ENCODE peak calls at places on chromosomes 16 and 17, in seven cellular contexts. One of them, this sample, is unnamed. For H3K27me3, the result is how much of the 10 kb centered on the place peaks cover.

GRCh38 chr17:34356194-34356593 is at the start of gene CCL13:
- DNase-seq in IMR-90: no peak
- DNase-seq in mesendoderm: no peak
- DNase-seq in H9: no peak
- DNase-seq in mesenchymal stem cell: no peak
- DNase-seq in H1: no peak
- DNase-seq in trophoblast cell: no peak
- DNase-seq in this sample: no peak

GRCh38 chr17:31754239-31754945 is 104.7 kb downstream of the COPRS start:
- DNase-seq in IMR-90: peak
- DNase-seq in mesendoderm: peak
- DNase-seq in H9: no peak
- DNase-seq in mesenchymal stem cell: peak
- DNase-seq in H1: no peak
- DNase-seq in trophoblast cell: peak
- DNase-seq in this sample: no peak

GRCh38 chr17:41649923-41650519 is 25.6 kb upstream of the KRT17 start:
- DNase-seq in IMR-90: no peak
- DNase-seq in mesendoderm: no peak
- DNase-seq in H9: no peak
- DNase-seq in mesenchymal stem cell: no peak
- DNase-seq in H1: no peak
- DNase-seq in trophoblast cell: no peak
- DNase-seq in this sample: no peak

GRCh38 chr17:36612323-36612722 is 10.9 kb downstream of the MRM1 start:
- DNase-seq in IMR-90: no peak
- DNase-seq in mesendoderm: no peak
- DNase-seq in H9: no peak
- DNase-seq in mesenchymal stem cell: no peak
- DNase-seq in H1: no peak
- DNase-seq in trophoblast cell: no peak
- DNase-seq in this sample: no peak

GRCh38 chr17:5282639-5283217 is 644 bp downstream of the RABEP1 start:
- DNase-seq in IMR-90: no peak
- DNase-seq in mesendoderm: peak
- DNase-seq in H9: no peak
- DNase-seq in mesenchymal stem cell: peak
- DNase-seq in H1: no peak
- DNase-seq in trophoblast cell: peak
- DNase-seq in this sample: no peak

GRCh38 chr16:89190150-89190958 is 10.0 kb downstream of the SLC22A31 start:
- DNase-seq in IMR-90: no peak
- DNase-seq in mesendoderm: no peak
- DNase-seq in H9: peak
- DNase-seq in mesenchymal stem cell: no peak
- DNase-seq in H1: no peak
- DNase-seq in trophoblast cell: no peak
- DNase-seq in this sample: no peak

GRCh38 chr17:36498560-36499300 is 12.2 kb downstream of the ZNHIT3 start:
- DNase-seq in IMR-90: no peak
- DNase-seq in mesendoderm: no peak
- DNase-seq in H9: no peak
- DNase-seq in mesenchymal stem cell: no peak
- DNase-seq in H1: no peak
- DNase-seq in trophoblast cell: no peak
- DNase-seq in this sample: no peak

GRCh38 chr16:12927591-12927990 is 26.2 kb downstream of the SHISA9 start:
- DNase-seq in IMR-90: no peak
- DNase-seq in mesendoderm: no peak
- DNase-seq in H9: no peak
- DNase-seq in mesenchymal stem cell: no peak
- DNase-seq in H1: no peak
- DNase-seq in trophoblast cell: no peak
- DNase-seq in this sample: no peak

DNA sequence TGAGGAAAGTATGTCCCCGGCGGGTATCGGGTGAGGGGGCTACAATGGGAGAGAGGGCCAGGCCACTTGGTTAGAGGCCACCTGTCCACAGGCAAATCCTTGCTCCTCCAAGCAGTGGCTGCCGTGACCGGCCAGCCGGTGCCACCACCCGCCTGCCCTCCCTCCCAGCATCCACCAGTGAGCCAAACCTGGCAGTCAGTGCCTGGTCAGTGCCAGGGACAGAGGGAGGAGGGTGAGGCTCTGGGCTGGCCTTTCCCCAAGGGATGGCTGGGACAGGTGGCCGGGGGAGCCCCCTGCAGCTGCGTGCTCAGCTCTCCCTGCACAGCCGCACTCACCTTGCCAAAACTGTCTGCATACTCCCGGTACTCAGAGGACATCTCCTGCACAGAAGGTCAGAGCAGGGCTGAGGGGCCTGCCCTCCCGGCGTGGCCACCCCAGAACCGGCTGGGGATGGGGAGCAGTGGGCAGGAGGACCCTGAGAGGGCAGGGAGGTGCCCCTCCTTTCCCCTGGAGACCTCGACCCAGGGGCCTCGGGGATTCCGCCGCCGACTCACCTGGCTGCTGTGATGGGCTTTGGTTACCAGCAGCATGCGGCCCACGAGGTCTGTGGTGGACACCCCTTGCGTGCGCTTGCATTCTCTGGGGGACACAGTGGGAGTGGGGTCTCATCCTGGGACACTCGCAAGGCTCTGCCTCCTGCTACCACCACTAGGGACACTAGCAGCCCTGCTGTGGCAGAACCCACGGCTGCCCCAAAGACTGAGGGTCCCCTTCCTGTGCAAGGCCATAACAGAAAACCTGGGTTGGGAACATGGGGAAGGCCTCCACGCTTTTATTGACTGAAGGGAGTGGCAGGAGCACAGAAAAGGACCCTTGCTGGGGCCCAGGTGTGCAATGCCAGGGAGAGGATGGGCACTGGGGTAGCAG is 3.7 kb downstream of the PCYT2 start:
- DNase-seq in IMR-90: no peak
- DNase-seq in mesendoderm: no peak
- DNase-seq in H9: no peak
- DNase-seq in mesenchymal stem cell: no peak
- DNase-seq in H1: no peak
- DNase-seq in trophoblast cell: no peak
- DNase-seq in this sample: no peak
- H3K4ac ChIP-seq in IMR-90: no peak
- H3K4ac ChIP-seq in mesendoderm: no peak
- H3K4ac ChIP-seq in H9: no peak
- H3K4ac ChIP-seq in mesenchymal stem cell: no peak
- H3K4ac ChIP-seq in H1: no peak
- H3K4ac ChIP-seq in trophoblast cell: no peak
- H3K4ac ChIP-seq in this sample: peak

DNA sequence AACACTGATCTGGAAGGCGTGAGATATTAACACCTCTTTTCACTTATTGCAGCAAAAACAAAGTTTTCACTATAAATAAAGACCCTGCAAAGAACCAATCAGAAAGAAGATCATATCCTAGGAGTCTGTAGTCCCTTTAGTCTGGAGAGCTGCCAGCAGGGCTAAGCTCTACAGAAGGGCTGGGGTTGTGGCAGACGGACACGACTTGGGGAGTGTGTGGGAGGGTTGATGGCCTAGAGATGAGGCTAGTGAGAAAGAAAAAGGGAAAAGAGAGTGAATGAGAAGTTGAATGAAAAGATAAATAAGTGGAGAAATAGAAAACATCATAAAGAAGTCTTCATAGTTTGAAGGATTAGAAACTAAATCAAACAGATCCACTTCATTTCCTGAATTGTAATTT is 8.6 kb upstream of the SKAP1 start:
- DNase-seq in IMR-90: no peak
- DNase-seq in mesendoderm: no peak
- DNase-seq in H9: no peak
- DNase-seq in mesenchymal stem cell: no peak
- DNase-seq in H1: no peak
- DNase-seq in trophoblast cell: no peak
- DNase-seq in this sample: no peak
- H3K27me3 ChIP-seq in IMR-90: half or more
- H3K27me3 ChIP-seq in mesendoderm: under half
- H3K27me3 ChIP-seq in H9: under half
- H3K27me3 ChIP-seq in mesenchymal stem cell: under half
- H3K27me3 ChIP-seq in H1: under half
- H3K27me3 ChIP-seq in trophoblast cell: under half
- H3K27me3 ChIP-seq in this sample: under half

GRCh38 chr16:19872935-19873334 is 11.7 kb downstream of the GPRC5B start:
- DNase-seq in IMR-90: no peak
- DNase-seq in mesendoderm: no peak
- DNase-seq in H9: no peak
- DNase-seq in mesenchymal stem cell: no peak
- DNase-seq in H1: no peak
- DNase-seq in trophoblast cell: no peak
- DNase-seq in this sample: no peak
- H3K4ac ChIP-seq in IMR-90: no peak
- H3K4ac ChIP-seq in mesendoderm: no peak
- H3K4ac ChIP-seq in H9: no peak
- H3K4ac ChIP-seq in mesenchymal stem cell: no peak
- H3K4ac ChIP-seq in H1: no peak
- H3K4ac ChIP-seq in trophoblast cell: no peak
- H3K4ac ChIP-seq in this sample: no peak

GRCh38 chr17:2855063-2855600 is 58.9 kb downstream of the RAP1GAP2 start:
- DNase-seq in IMR-90: peak
- DNase-seq in mesendoderm: no peak
- DNase-seq in H9: no peak
- DNase-seq in mesenchymal stem cell: no peak
- DNase-seq in H1: no peak
- DNase-seq in trophoblast cell: no peak
- DNase-seq in this sample: no peak

GRCh38 chr17:2853111-2853721 is 57.0 kb downstream of the RAP1GAP2 start:
- DNase-seq in IMR-90: peak
- DNase-seq in mesendoderm: peak
- DNase-seq in H9: peak
- DNase-seq in mesenchymal stem cell: peak
- DNase-seq in H1: no peak
- DNase-seq in trophoblast cell: peak
- DNase-seq in this sample: no peak

GRCh38 chr17:2853722-2854580 is 57.7 kb downstream of the RAP1GAP2 start:
- DNase-seq in IMR-90: no peak
- DNase-seq in mesendoderm: peak
- DNase-seq in H9: no peak
- DNase-seq in mesenchymal stem cell: peak
- DNase-seq in H1: no peak
- DNase-seq in trophoblast cell: peak
- DNase-seq in this sample: no peak

GRCh38 chr17:2852729-2853110 is 56.5 kb downstream of the RAP1GAP2 start:
- DNase-seq in IMR-90: no peak
- DNase-seq in mesendoderm: peak
- DNase-seq in H9: no peak
- DNase-seq in mesenchymal stem cell: no peak
- DNase-seq in H1: no peak
- DNase-seq in trophoblast cell: no peak
- DNase-seq in this sample: no peak

DNA sequence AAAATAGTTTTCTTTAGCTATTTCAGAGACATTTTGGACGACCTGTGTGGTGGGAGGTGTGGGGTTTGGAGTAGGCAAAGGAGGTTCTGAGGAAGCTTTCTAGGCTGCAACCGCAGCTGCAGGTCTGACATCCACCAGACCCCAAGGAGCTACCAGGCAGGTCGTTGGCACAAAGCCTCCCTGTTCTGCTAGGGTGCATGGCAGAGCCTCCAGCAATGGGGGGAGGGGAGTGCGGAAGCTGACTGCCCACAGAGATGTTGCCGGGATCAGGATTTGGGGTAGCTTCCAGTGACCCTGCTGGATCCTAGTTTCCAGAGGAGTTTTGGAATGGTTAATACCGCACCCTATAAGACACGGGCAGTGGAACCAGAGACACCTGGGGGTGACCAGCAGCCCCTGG is 58.4 kb downstream of the RAP1GAP2 start:
- DNase-seq in IMR-90: no peak
- DNase-seq in mesendoderm: no peak
- DNase-seq in H9: no peak
- DNase-seq in mesenchymal stem cell: no peak
- DNase-seq in H1: no peak
- DNase-seq in trophoblast cell: no peak
- DNase-seq in this sample: no peak
- H3K27me3 ChIP-seq in IMR-90: under half
- H3K27me3 ChIP-seq in mesendoderm: under half
- H3K27me3 ChIP-seq in H9: under half
- H3K27me3 ChIP-seq in mesenchymal stem cell: under half
- H3K27me3 ChIP-seq in H1: under half
- H3K27me3 ChIP-seq in trophoblast cell: under half
- H3K27me3 ChIP-seq in this sample: under half

DNA sequence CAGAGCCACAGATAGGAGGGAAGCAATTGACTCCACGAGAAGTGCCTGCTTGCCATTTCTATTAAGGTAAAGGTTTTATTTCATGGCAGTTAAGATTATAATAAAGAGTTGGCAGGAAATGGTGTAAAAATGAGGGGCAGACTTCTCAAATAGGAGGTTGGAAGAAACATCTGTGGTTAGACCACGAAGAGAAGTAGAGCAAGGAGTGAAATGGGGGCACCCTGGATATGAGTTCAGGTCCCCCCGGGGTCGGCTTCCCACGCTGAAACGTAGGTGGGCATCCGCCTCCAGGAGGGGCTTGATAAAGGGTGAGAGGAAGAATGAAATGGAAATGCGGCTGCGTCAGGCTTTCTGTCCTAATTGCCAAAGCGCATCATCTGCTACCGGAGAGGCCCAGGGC is 209.1 kb downstream of the MAF start:
- DNase-seq in IMR-90: no peak
- DNase-seq in mesendoderm: no peak
- DNase-seq in H9: no peak
- DNase-seq in mesenchymal stem cell: no peak
- DNase-seq in H1: no peak
- DNase-seq in trophoblast cell: no peak
- DNase-seq in this sample: no peak
- H3K4ac ChIP-seq in IMR-90: no peak
- H3K4ac ChIP-seq in mesendoderm: no peak
- H3K4ac ChIP-seq in H9: no peak
- H3K4ac ChIP-seq in mesenchymal stem cell: no peak
- H3K4ac ChIP-seq in H1: no peak
- H3K4ac ChIP-seq in trophoblast cell: no peak
- H3K4ac ChIP-seq in this sample: no peak

DNA sequence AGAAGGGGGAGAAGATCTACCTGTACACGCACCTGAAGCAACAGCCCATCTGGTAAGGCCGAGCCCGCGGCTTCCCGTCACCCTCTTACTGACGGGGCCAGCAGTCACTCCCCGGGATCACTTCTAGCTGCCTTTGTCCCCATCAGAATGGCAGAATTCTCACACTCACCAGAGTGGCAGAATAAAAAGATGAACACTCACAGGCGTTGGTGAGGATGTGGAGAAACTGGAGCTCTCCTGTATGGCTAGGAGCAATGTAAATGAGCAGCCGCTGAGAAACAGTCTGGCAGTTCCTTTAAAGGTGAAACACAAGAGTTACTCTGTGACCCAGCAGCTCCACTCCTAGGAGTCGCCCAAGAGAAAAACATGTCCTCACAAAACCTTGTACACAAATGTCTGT is 33.3 kb downstream of the CIBAR2 start:
- DNase-seq in IMR-90: no peak
- DNase-seq in mesendoderm: no peak
- DNase-seq in H9: no peak
- DNase-seq in mesenchymal stem cell: no peak
- DNase-seq in H1: no peak
- DNase-seq in trophoblast cell: no peak
- DNase-seq in this sample: no peak
- H3K27me3 ChIP-seq in IMR-90: under half
- H3K27me3 ChIP-seq in mesendoderm: under half
- H3K27me3 ChIP-seq in H9: under half
- H3K27me3 ChIP-seq in mesenchymal stem cell: under half
- H3K27me3 ChIP-seq in H1: under half
- H3K27me3 ChIP-seq in trophoblast cell: under half
- H3K27me3 ChIP-seq in this sample: under half